ENCODE peak calls at places on chromosome 1, in ten cellular contexts. Q is stimulated activated CD8-positive, alpha-beta memory T cell treated with anti-CD3 and anti-CD28 coated beads, Interleukin-15, amount 100 ng/mL, for 48 hours; C is GDM1; L is MM.1S; K is tibial nerve; Y is HEK293T; E is fibroblast of pulmonary artery; D is WTC11; P is NCI-H2081; R is tibial artery. M is an unnamed sample.

GRCh38 chr1:220769205-220769604 is 17.5 kb upstream of the MTARC1 start:
- DNase-seq in Y (no peak), C (no peak), D (no peak), E (no peak), L (no peak), P (no peak), R (no peak), Q (no peak), K (no peak), M (no peak)

GRCh38 chr1:244322791-244323521 is 128.8 kb downstream of the ADSS2 start:
- DNase-seq in Y (no peak), Q (peak), L (no peak), K (no peak), P (no peak), C (peak), D (no peak), R (peak), E (peak), M (no peak)

GRCh38 chr1:201648066-201648910 is 109.4 kb downstream of the NAV1 start:
- DNase-seq in Q (peak), P (peak), L (no peak), C (no peak), K (no peak), E (peak), R (peak), D (peak), Y (peak), M (peak)

GRCh38 chr1:216847385-216848036 is 124.3 kb upstream of the ESRRG start:
- DNase-seq in L (no peak), K (no peak), Y (no peak), R (no peak), Q (no peak), E (peak), P (no peak), D (no peak), C (no peak), M (no peak)

GRCh38 chr1:234542211-234542850 is 63.4 kb upstream of the TARBP1 start:
- DNase-seq in D (no peak), K (no peak), Q (no peak), C (no peak), E (no peak), L (no peak), P (no peak), Y (no peak), R (no peak), M (no peak)

GRCh38 chr1:156551066-156551643 is 21.2 kb downstream of the IQGAP3 start:
- DNase-seq in D (no peak), L (no peak), Y (no peak), Q (no peak), C (no peak), P (no peak), E (no peak), R (no peak), K (no peak), M (no peak)

GRCh38 chr1:155300553-155301329 is 497 bp downstream of the PKLR start:
- DNase-seq in Q (no peak), C (no peak), P (no peak), D (no peak), L (no peak), R (no peak), Y (no peak), K (no peak), E (no peak), M (no peak)

GRCh38 chr1:228434674-228435073 is 18.0 kb upstream of the TRIM17 start:
- DNase-seq in C (no peak), L (no peak), D (no peak), R (no peak), E (peak), Q (no peak), P (no peak), K (no peak), Y (no peak), M (no peak)

GRCh38 chr1:74712863-74713262 is 20.0 kb downstream of the CRYZ start:
- DNase-seq in L (no peak), E (no peak), D (no peak), C (no peak), R (no peak), P (peak), Y (no peak), K (no peak), Q (no peak), M (no peak)

GRCh38 chr1:167926486-167926997 is 9.9 kb upstream of the DCAF6 start:
- DNase-seq in K (no peak), L (no peak), D (no peak), R (no peak), E (no peak), Y (peak), C (no peak), Q (no peak), P (no peak), M (peak)

GRCh38 chr1:2973661-2974593 is 47.3 kb upstream of the ACTRT2 start:
- DNase-seq in P (no peak), C (peak), K (no peak), E (no peak), R (peak), Y (no peak), L (no peak), Q (no peak), D (no peak), M (no peak)

GRCh38 chr1:208523007-208523406 is 278.8 kb upstream of the PLXNA2 start:
- DNase-seq in R (no peak), L (no peak), C (no peak), D (no peak), E (no peak), K (no peak), Y (no peak), P (no peak), Q (no peak), M (no peak)

M was measured in NCI-H526 treated with DMSO at 0.1 percent for 48 hours.